ENCODE peak calls at places on chromosomes 6 and 20, in four cellular contexts. One of them, this sample, is unnamed.

GRCh38 chr6:93389192-93389591 is 30.2 kb downstream of the EPHA7 start:
- DNase-seq in GM23338: no peak
- DNase-seq in psoas muscle: no peak
- DNase-seq in mammary epithelial cell: no peak
- DNase-seq in this sample: no peak

GRCh38 chr6:32393660-32394420 is 13.1 kb downstream of the BTNL2 start:
- DNase-seq in mammary epithelial cell: peak; percentile 33
- DNase-seq in GM23338: no peak
- DNase-seq in psoas muscle: no peak
- DNase-seq in this sample: no peak

GRCh38 chr6:14423955-14424354 is 306.4 kb downstream of the CD83 start:
- DNase-seq in mammary epithelial cell: no peak
- DNase-seq in psoas muscle: no peak
- DNase-seq in GM23338: no peak
- DNase-seq in this sample: no peak

GRCh38 chr6:111087106-111087835 is at the start of gene SLC16A10:
- DNase-seq in GM23338: peak; percentile 89
- DNase-seq in mammary epithelial cell: peak; percentile 21
- DNase-seq in psoas muscle: peak; percentile 94
- DNase-seq in this sample: peak; percentile 93

GRCh38 chr20:2658414-2659354 is 5.3 kb downstream of the IDH3B start:
- DNase-seq in GM23338: peak; percentile 47
- DNase-seq in psoas muscle: no peak
- DNase-seq in mammary epithelial cell: no peak
- DNase-seq in this sample: no peak

GRCh38 chr6:41599836-41600445 is 38.3 kb upstream of the MDFI start:
- DNase-seq in mammary epithelial cell: no peak
- DNase-seq in psoas muscle: peak; percentile 10
- DNase-seq in GM23338: no peak
- DNase-seq in this sample: no peak

GRCh38 chr6:63058601-63059000 is 152.7 kb upstream of the FKBP1C start:
- DNase-seq in mammary epithelial cell: no peak
- DNase-seq in GM23338: peak; percentile 57
- DNase-seq in psoas muscle: no peak
- DNase-seq in this sample: no peak

GRCh38 chr20:3753098-3753497 is 14.5 kb downstream of the ADISSP start:
- DNase-seq in mammary epithelial cell: peak; percentile 41
- DNase-seq in psoas muscle: no peak
- DNase-seq in GM23338: peak; percentile 91
- DNase-seq in this sample: no peak

GRCh38 chr6:11381801-11382513 is 149.5 kb upstream of the NEDD9 start:
- DNase-seq in psoas muscle: no peak
- DNase-seq in mammary epithelial cell: no peak
- DNase-seq in GM23338: no peak
- DNase-seq in this sample: no peak

GRCh38 chr20:16518068-16518783 is 55.0 kb downstream of the KIF16B start:
- DNase-seq in psoas muscle: no peak
- DNase-seq in GM23338: peak; percentile 88
- DNase-seq in mammary epithelial cell: peak; percentile 47
- DNase-seq in this sample: peak; percentile 51

GRCh38 chr6:142819603-142820335 is 125.2 kb downstream of the HIVEP2 start:
- DNase-seq in mammary epithelial cell: peak; percentile 73
- DNase-seq in GM23338: no peak
- DNase-seq in psoas muscle: no peak
- DNase-seq in this sample: no peak

GRCh38 chr6:39333626-39334025 is 11.1 kb upstream of the KCNK16 start:
- DNase-seq in mammary epithelial cell: no peak
- DNase-seq in psoas muscle: no peak
- DNase-seq in GM23338: no peak
- DNase-seq in this sample: no peak

GRCh38 chr6:39338406-39338805 is 15.9 kb upstream of the KCNK16 start:
- DNase-seq in psoas muscle: no peak
- DNase-seq in GM23338: no peak
- DNase-seq in mammary epithelial cell: no peak
- DNase-seq in this sample: no peak

GRCh38 chr6:39334039-39334438 is 11.5 kb upstream of the KCNK16 start:
- DNase-seq in psoas muscle: no peak
- DNase-seq in GM23338: no peak
- DNase-seq in mammary epithelial cell: no peak
- DNase-seq in this sample: no peak

GRCh38 chr6:39339111-39339510 is 16.6 kb upstream of the KCNK16 start:
- DNase-seq in GM23338: no peak
- DNase-seq in psoas muscle: no peak
- DNase-seq in mammary epithelial cell: no peak
- DNase-seq in this sample: no peak

DNA sequence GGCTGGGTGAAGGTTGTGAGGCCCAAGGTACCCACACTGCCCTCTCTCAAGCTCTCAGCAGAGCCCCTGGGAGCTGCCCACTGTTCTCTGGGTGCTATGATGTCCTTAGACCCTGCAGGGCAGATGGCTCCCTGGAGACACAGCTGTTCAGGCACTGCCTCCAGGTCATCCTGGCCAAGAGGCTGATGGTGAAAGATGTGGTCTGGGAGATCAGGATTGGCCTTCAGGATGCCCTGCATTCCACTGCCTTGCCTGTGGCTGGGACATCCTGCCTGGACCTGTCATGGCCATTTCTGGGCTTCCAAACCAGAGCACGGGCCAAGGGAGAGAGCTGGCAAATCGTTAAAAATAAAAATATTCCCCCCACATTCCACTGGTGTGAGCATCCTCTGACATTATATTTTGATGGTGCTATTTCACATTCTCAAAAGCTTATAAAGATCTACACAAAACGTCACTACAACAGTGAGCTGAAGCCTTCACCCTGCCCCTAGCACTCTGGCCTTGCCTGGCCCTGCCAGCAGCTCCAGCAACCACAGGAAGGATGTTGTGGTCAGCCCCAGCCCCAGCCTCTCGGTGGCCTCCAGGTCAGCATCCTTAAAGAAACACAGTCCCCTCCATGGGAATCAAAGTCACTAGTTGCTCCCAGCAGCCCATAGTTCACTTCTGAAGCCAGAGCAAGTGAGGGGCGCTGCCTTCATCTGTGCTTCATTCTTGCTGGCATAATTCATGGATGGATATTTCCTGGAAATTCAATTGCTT is 13.5 kb upstream of the KCNK16 start:
- DNase-seq in psoas muscle: no peak
- DNase-seq in mammary epithelial cell: peak; percentile 49
- DNase-seq in GM23338: no peak
- DNase-seq in this sample: no peak
- H3K27me3 ChIP-seq in psoas muscle: no peaks in the 10 kb centered on the region
- H3K27me3 ChIP-seq in mammary epithelial cell: no peaks in the 10 kb centered on the region
- H3K27me3 ChIP-seq in GM23338: no peaks in the 10 kb centered on the region
- H3K27me3 ChIP-seq in this sample: no peaks in the 10 kb centered on the region

GRCh38 chr20:48482790-48483189 is 345.0 kb downstream of the PREX1 start:
- DNase-seq in psoas muscle: no peak
- DNase-seq in mammary epithelial cell: no peak
- DNase-seq in GM23338: no peak
- DNase-seq in this sample: no peak
- H3K27me3 ChIP-seq in psoas muscle: no peaks in the 10 kb centered on the region
- H3K27me3 ChIP-seq in mammary epithelial cell: no peaks in the 10 kb centered on the region
- H3K27me3 ChIP-seq in GM23338: no peaks in the 10 kb centered on the region
- H3K27me3 ChIP-seq in this sample: no peaks in the 10 kb centered on the region

GRCh38 chr6:130934848-130935585 is 107.8 kb downstream of the SMLR1 start:
- DNase-seq in psoas muscle: no peak
- DNase-seq in GM23338: no peak
- DNase-seq in mammary epithelial cell: no peak
- DNase-seq in this sample: no peak
- H3K27me3 ChIP-seq in psoas muscle: no peaks in the 10 kb centered on the region
- H3K27me3 ChIP-seq in GM23338: no peaks in the 10 kb centered on the region
- H3K27me3 ChIP-seq in mammary epithelial cell: no peaks in the 10 kb centered on the region
- H3K27me3 ChIP-seq in this sample: no peaks in the 10 kb centered on the region

GRCh38 chr20:61628901-61629300 is 376.8 kb downstream of the CDH4 start:
- DNase-seq in GM23338: no peak
- DNase-seq in mammary epithelial cell: peak; percentile 27
- DNase-seq in psoas muscle: no peak
- DNase-seq in this sample: no peak
- H3K27me3 ChIP-seq in GM23338: no peaks in the 10 kb centered on the region
- H3K27me3 ChIP-seq in mammary epithelial cell: no peaks in the 10 kb centered on the region
- H3K27me3 ChIP-seq in psoas muscle: no peaks in the 10 kb centered on the region
- H3K27me3 ChIP-seq in this sample: no peaks in the 10 kb centered on the region

This sample was measured in gastrocnemius medialis.